ENCODE peak calls at places on chromosome 13, in five cellular contexts. J is heart left ventricle, P is uterus, E is keratinocyte, W is retinal pigment epithelial cell. D is an unnamed sample.

GRCh38 chr13:43830481-43830873 is 43.7 kb upstream of the ENOX1 start:
- DNase-seq in J (no peak), W (no peak), P (no peak), E (no peak), D (no peak)

GRCh38 chr13:21945195-21945594 is 274.3 kb downstream of the FGF9 start:
- DNase-seq in E (no peak), J (no peak), P (no peak), W (no peak), D (no peak)

GRCh38 chr13:94335786-94336357 is 143.6 kb downstream of the DCT start:
- DNase-seq in J (no peak), W (peak), E (no peak), P (no peak), D (no peak)

GRCh38 chr13:113671066-113672001 is 4.3 kb downstream of the GRK1 start:
- DNase-seq in W (no peak), P (peak), E (no peak), J (peak), D (no peak)

GRCh38 chr13:101111894-101112293 is 304.4 kb downstream of the NALCN start:
- DNase-seq in P (no peak), W (no peak), E (no peak), J (no peak), D (no peak)

GRCh38 chr13:26929971-26930730 is 169.6 kb upstream of the GPR12 start:
- DNase-seq in P (peak), E (no peak), J (peak), W (no peak), D (no peak)

GRCh38 chr13:78649997-78650724 is 8.8 kb downstream of the OBI1 start:
- DNase-seq in J (no peak), W (no peak), P (no peak), E (no peak), D (no peak)

GRCh38 chr13:33279898-33280549 is 5.5 kb downstream of the STARD13 start:
- DNase-seq in P (no peak), E (peak), J (no peak), W (no peak), D (peak)

GRCh38 chr13:113889467-113889866 is 25.6 kb upstream of the GAS6 start:
- DNase-seq in E (no peak), W (no peak), P (no peak), J (no peak), D (no peak)

GRCh38 chr13:27481766-27482165 is 31.4 kb upstream of the MTIF3 start:
- DNase-seq in J (no peak), P (peak), W (no peak), E (no peak), D (no peak)

GRCh38 chr13:97226788-97227627 is 4.9 kb downstream of the MBNL2 start:
- DNase-seq in J (no peak), W (no peak), E (no peak), P (no peak), D (no peak)

GRCh38 chr13:24279267-24279666 is 30.1 kb upstream of the C1QTNF9 start:
- DNase-seq in J (no peak), W (no peak), E (no peak), P (no peak), D (no peak)

GRCh38 chr13:36420437-36420891 is 11.8 kb upstream of the CCNA1 start:
- DNase-seq in E (peak), W (no peak), J (peak), P (peak), D (no peak)
- TF ChIP-seq CTCF in E (peak), W (peak), J (peak), P (peak), D (peak)

GRCh38 chr13:30431269-30431950 is 9.1 kb downstream of the UBE2L5 start:
- DNase-seq in P (no peak), E (no peak), J (no peak), W (no peak), D (no peak)

GRCh38 chr13:30429235-30429634 is 6.9 kb downstream of the UBE2L5 start:
- DNase-seq in E (no peak), W (no peak), J (no peak), P (no peak), D (no peak)

GRCh38 chr13:30429721-30430694 is 7.7 kb downstream of the UBE2L5 start:
- DNase-seq in J (no peak), E (peak), P (no peak), W (peak), D (peak)
- H3K4me3 ChIP-seq in J (no peak), E (peak), P (no peak), W (no peak), D (no peak)

DNA sequence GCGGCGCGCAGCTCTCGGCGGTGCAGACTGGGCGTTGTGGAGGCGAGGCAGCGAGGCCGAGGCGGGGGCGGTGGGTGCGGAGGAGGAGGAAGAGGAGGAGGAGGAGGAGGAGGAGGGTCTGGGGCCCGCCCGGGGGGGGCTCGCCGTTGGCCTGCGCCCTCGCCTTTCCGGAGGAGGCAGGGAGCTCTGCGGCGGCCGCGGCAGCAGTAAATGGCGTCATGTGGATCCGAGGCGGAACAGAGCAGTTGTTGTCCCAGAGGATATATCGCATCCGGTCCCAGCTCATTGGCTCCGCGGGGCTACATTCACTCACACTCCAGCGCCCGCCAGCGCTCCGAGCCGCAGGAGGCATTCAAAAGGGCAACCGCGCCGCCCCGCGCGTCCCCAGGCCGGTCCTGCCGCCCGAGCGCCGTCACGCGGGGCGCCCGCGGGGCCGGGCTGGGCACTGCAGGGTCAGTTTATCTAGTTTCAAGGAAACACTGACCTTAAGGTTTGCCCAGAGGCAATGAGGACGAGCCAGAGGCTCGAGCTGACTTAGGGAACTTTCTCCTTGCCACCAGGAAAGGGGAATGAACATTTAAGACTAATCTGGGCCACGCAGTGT is at the start of gene SPRY2:
- DNase-seq in J (peak), E (no peak), P (peak), W (peak), D (peak)
- TF ChIP-seq CTCF in J (peak), E (no peak), P (peak), W (no peak), D (no peak)

DNA sequence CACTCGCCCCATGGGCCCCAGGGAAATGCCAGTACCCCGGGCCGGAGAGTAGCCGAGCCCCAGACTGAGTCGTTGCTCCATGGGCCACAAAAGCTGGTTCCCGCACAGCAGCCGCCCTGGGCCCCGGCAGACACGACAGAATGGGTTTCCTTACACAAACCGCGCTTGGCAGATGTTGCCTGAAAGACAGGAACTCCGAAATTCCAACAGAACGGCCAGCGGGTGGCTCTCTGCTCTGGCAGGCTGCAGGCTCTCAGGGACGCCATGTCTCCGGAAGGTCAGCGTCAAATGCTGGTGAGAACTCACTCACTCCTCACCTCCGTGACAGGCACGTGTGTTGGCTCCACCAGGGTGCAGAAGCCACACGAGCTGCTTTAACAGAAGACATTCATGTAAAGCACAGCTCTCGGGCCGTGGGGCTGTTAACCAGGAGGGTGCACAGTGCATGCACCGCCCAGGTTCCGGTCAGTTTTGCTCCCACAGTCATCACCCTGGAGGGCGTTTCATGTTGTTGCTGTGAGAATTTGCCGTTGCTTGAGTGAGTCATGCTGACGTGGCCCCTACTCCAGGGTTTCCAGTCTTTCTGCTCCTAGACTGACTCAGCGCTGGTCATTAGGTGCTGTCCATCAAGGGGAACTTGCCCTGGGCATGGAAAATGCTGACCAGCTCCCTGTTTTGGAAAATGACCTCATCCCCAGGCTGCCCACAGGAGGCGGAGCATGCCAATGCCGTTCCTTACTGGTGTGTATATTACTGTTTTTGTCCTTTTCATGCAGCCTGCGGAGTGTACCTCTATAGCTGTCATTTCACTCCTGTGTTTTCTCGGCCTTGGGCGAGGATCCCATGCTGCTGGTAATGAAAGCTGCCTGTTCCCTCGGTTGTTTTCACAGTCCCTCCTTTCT is 44.8 kb downstream of the ANKRD10 start:
- DNase-seq in P (peak), W (peak), J (peak), E (peak), D (peak)
- H3K4me3 ChIP-seq in P (peak), W (peak), J (peak), E (peak), D (peak)

DNA sequence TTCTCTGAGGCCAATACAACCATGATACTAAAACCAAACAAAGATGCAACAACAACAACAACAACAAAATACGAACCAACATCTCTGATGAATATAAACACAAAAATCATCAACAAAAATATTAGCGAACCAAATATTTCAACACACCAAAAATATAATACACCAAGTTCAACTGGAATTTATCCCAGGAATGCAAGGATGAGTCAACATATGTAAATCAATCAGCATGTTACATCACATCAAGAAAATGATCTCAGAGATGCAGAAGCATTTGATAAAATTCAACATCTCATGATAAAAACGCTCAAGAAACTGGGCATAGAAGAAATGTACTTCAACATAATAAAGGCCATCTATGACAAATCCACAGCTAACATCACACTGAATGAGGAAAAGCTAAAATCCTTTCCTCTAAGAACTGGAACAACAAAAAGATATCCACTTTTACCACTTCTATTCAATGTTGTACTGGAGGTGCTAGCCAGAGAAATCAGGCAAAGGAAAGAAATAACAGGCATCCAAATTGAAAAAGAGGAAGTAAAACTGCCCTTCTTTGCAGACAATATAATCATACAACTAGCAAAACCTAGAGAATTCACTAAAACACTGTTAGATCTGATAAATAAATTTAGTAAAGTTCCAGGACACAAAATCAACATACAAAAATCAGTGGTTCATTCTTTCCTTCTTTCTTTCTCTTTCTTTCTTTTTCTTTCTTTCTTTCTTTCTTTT is 2448.7 kb upstream of the PCDH20 start:
- DNase-seq in P (no peak), J (no peak), E (no peak), W (no peak), D (no peak)
- TF ChIP-seq CTCF in P (no peak), J (no peak), E (no peak), W (no peak), D (no peak)

DNA sequence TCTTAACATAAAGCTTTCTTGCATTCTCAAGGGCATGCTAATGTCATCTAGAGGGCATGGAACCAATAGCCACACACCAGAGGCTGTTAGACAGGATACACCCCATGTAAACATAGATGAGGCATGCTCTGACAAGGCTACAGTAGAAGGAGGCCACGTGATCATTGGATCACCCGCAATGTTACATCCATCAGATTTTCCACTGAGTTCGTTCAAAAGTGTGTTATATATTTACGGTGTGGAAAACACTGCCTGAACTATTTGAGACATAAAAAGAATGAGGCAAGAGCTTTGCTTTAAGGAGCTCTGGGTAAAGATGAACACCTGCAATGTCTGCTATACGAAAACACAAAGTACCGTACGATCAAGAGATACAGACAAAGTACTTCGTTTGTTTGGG is 817.5 kb upstream of the SLC10A2 start:
- DNase-seq in J (no peak), P (no peak), W (no peak), E (no peak), D (no peak)
- H3K4me3 ChIP-seq in J (no peak), P (no peak), W (no peak), E (no peak), D (no peak)